ENCODE peak calls at places on chromosomes 1 and 21, in ten cellular contexts. R is left ventricle myocardium inferior; I is cardiac fibroblast; A is GM20000; U is astrocyte of the spinal cord; L is CD4-positive, alpha-beta T cell; K is uterus; M is mammary epithelial cell; P is tibial artery; N is MM.1S. C is an unnamed sample.

GRCh38 chr1:205581321-205581980 is 50.4 kb downstream of the ELK4 start:
- DNase-seq in R (no peak), I (no peak), A (no peak), U (no peak), L (no peak), K (no peak), M (no peak), P (no peak), N (no peak), C (no peak)

GRCh38 chr1:40627987-40628902 is 37.2 kb downstream of the RIMS3 start:
- DNase-seq in R (no peak), I (no peak), A (no peak), U (no peak), L (no peak), K (no peak), M (peak), P (no peak), N (no peak), C (no peak)

GRCh38 chr1:174008979-174009378 is 13.2 kb downstream of the RC3H1 start:
- DNase-seq in R (no peak), I (no peak), A (no peak), U (no peak), L (no peak), K (no peak), M (no peak), P (no peak), N (no peak), C (no peak)

GRCh38 chr1:160579216-160579701 is at the start of gene CD84:
- DNase-seq in R (no peak), I (no peak), A (no peak), U (no peak), L (no peak), K (no peak), M (no peak), P (no peak), N (no peak), C (no peak)

GRCh38 chr1:156076609-156077429 is 5.4 kb downstream of the MEX3A start:
- DNase-seq in R (peak), I (no peak), A (peak), U (no peak), L (no peak), K (peak), M (no peak), P (no peak), N (no peak), C (no peak)

GRCh38 chr1:17790383-17791054 is 35.4 kb downstream of the ACTL8 start:
- DNase-seq in R (no peak), I (no peak), A (no peak), U (no peak), L (no peak), K (no peak), M (no peak), P (no peak), N (no peak), C (no peak)

GRCh38 chr1:247173431-247173830 is 1.6 kb upstream of the ZNF124 start:
- DNase-seq in R (no peak), I (no peak), A (no peak), U (no peak), L (no peak), K (no peak), M (no peak), P (no peak), N (no peak), C (no peak)

GRCh38 chr1:112935474-112936289 is 20.3 kb downstream of the SLC16A1 start:
- DNase-seq in R (no peak), I (peak), A (no peak), U (peak), L (no peak), K (no peak), M (peak), P (no peak), N (no peak), C (no peak)

GRCh38 chr1:244100691-244101453 is 49.8 kb downstream of the ZBTB18 start:
- DNase-seq in R (no peak), I (no peak), A (no peak), U (peak), L (no peak), K (no peak), M (no peak), P (no peak), N (no peak), C (no peak)

GRCh38 chr1:107640207-107640606 is 324.8 kb downstream of the VAV3 start:
- DNase-seq in R (no peak), I (no peak), A (no peak), U (no peak), L (no peak), K (no peak), M (no peak), P (peak), N (no peak), C (no peak)

GRCh38 chr21:26001356-26001755 is 169.2 kb downstream of the APP start:
- DNase-seq in R (no peak), I (no peak), A (no peak), U (no peak), L (no peak), K (no peak), M (no peak), P (no peak), N (no peak), C (no peak)

GRCh38 chr1:230273141-230273710 is 152.9 kb downstream of the PGBD5 start:
- DNase-seq in R (no peak), I (no peak), A (no peak), U (no peak), L (no peak), K (peak), M (no peak), P (no peak), N (no peak), C (no peak)

GRCh38 chr1:181131255-181131901 is 42.9 kb downstream of the IER5 start:
- DNase-seq in R (no peak), I (no peak), A (peak), U (no peak), L (no peak), K (no peak), M (no peak), P (no peak), N (peak), C (no peak)

GRCh38 chr1:197081117-197081753 is 14.2 kb upstream of the F13B start:
- DNase-seq in R (no peak), I (no peak), A (no peak), U (no peak), L (no peak), K (no peak), M (no peak), P (no peak), N (no peak), C (no peak)

DNA sequence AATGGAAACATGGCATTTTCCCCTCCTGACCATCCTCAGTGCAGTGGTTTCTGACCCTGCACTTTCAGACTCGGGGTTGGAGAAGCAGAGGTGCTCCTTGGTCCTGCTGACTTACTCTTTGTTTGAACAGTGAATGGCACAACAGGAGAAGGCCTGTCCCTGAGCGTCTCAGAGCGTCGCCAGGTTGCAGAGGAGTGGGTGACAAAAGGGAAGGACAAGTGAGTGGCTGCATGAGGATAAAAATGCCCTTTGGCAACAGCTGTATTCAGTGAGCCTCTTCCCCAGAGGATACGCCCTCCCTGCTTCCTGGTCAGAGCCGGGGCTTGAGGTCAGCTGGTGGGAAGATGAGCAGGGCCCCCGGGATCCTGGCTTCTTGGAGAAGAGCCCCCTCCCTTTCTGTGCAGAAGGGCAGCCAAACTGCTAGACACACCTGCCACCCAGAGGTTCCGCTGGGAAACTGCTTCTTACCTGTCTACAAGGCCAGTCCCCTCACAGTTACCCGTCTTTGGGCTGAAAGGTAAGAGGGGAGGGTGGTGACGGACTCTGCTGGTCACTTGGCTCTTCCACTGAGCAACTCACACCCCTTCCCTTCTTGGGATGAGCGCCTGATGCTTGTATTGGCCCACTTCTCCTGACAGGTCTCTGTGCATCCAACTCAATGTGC is 16.6 kb downstream of the NPL start:
- DNase-seq in R (no peak), I (no peak), A (no peak), U (no peak), L (no peak), K (no peak), M (no peak), P (no peak), N (no peak), C (no peak)
- TF ChIP-seq CTCF in R (no peak), I (no peak), A (no peak), U (no peak), L (no peak), K (no peak), M (no peak), P (no peak), N (peak), C (no peak)

GRCh38 chr1:209537336-209538114 is 46.0 kb upstream of the CAMK1G start:
- DNase-seq in R (no peak), I (no peak), A (no peak), U (no peak), L (no peak), K (no peak), M (no peak), P (no peak), N (no peak), C (no peak)

GRCh38 chr1:209536843-209537242 is 46.7 kb upstream of the CAMK1G start:
- DNase-seq in R (no peak), I (no peak), A (no peak), U (no peak), L (no peak), K (no peak), M (no peak), P (no peak), N (no peak), C (no peak)

GRCh38 chr1:209529233-209529632 is 54.3 kb upstream of the CAMK1G start:
- DNase-seq in R (no peak), I (no peak), A (no peak), U (no peak), L (no peak), K (no peak), M (no peak), P (no peak), N (no peak), C (no peak)

GRCh38 chr1:209530990-209531389 is 52.5 kb upstream of the CAMK1G start:
- DNase-seq in R (no peak), I (peak), A (no peak), U (no peak), L (no peak), K (no peak), M (peak), P (no peak), N (no peak), C (no peak)

GRCh38 chr1:209534496-209535250 is 48.8 kb upstream of the CAMK1G start:
- DNase-seq in R (no peak), I (no peak), A (no peak), U (no peak), L (no peak), K (no peak), M (no peak), P (no peak), N (no peak), C (no peak)
- TF ChIP-seq CTCF in R (no peak), I (no peak), A (peak), U (no peak), L (no peak), K (no peak), M (no peak), P (no peak), N (no peak), C (no peak)

GRCh38 chr1:179293340-179294327 is at the start of gene SOAT1:
- DNase-seq in R (peak), I (peak), A (peak), U (peak), L (peak), K (peak), M (peak), P (peak), N (peak), C (peak)
- TF ChIP-seq CTCF in R (no peak), I (no peak), A (no peak), U (peak), L (no peak), K (no peak), M (no peak), P (no peak), N (peak), C (no peak)

DNA sequence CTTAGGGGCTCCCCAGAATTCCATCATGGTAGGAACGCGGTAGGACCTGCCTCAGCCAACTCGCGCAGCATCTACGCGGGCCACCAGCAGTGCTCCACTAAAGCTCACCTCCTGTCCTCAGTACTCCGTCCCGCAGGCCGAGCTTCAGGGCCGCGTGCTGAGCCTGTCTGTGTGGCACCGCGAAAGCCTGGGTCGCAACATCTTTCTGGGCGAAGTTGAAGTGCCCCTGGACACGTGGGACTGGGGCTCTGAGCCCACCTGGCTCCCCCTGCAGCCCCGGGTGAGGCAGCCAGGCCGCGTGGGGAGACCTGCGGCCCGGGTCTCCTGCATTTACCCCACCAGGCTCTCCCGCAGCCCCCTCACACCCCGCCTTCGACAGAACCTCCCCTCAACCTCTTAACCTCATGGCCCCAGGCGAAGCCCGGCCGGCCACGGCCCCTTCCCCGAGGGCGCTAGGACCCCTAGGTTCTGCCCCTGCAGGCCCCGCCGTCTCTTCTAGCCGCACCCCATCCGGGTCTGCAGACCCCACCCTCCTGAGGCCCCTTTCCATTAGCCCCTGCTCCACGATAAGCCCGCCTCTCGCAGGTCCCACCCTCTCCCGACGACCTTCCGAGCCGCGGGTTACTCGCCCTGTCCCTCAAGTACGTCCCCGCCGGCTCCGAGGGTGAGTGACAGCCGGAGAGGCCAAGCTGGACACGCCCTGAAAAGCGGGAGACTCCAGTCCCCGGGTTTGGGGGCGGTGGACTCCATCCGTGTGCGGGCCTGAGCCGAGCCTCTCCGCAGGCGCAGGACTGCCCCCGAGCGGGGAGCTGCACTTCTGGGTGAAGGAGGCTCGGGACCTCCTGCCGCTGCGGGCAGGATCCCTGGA is 9.1 kb downstream of the SYTL1 start:
- DNase-seq in R (peak), I (no peak), A (no peak), U (peak), L (no peak), K (no peak), M (no peak), P (no peak), N (no peak), C (no peak)
- TF ChIP-seq CTCF in R (peak), I (no peak), A (no peak), U (peak), L (no peak), K (no peak), M (no peak), P (no peak), N (no peak), C (peak)

GRCh38 chr1:145828368-145829016 is 4.5 kb downstream of the POLR3C start:
- DNase-seq in R (no peak), I (no peak), A (peak), U (no peak), L (no peak), K (no peak), M (no peak), P (no peak), N (no peak), C (no peak)

GRCh38 chr1:145824499-145824842 is 471 bp downstream of the POLR3C start:
- DNase-seq in R (no peak), I (no peak), A (no peak), U (peak), L (no peak), K (no peak), M (no peak), P (no peak), N (no peak), C (no peak)

GRCh38 chr1:145823565-145824498 is at the start of the genes POLR3C and RNF115:
- DNase-seq in R (peak), I (peak), A (peak), U (peak), L (peak), K (peak), M (peak), P (peak), N (peak), C (peak)

GRCh38 chr1:145827966-145828365 is 4.0 kb downstream of the POLR3C start:
- DNase-seq in R (no peak), I (no peak), A (no peak), U (no peak), L (no peak), K (no peak), M (no peak), P (no peak), N (no peak), C (no peak)

GRCh38 chr1:145826030-145826429 is 2.0 kb downstream of the POLR3C start:
- DNase-seq in R (no peak), I (no peak), A (no peak), U (no peak), L (no peak), K (no peak), M (no peak), P (no peak), N (no peak), C (no peak)
- TF ChIP-seq CTCF in R (no peak), I (no peak), A (no peak), U (no peak), L (no peak), K (no peak), M (no peak), P (no peak), N (peak), C (no peak)

DNA sequence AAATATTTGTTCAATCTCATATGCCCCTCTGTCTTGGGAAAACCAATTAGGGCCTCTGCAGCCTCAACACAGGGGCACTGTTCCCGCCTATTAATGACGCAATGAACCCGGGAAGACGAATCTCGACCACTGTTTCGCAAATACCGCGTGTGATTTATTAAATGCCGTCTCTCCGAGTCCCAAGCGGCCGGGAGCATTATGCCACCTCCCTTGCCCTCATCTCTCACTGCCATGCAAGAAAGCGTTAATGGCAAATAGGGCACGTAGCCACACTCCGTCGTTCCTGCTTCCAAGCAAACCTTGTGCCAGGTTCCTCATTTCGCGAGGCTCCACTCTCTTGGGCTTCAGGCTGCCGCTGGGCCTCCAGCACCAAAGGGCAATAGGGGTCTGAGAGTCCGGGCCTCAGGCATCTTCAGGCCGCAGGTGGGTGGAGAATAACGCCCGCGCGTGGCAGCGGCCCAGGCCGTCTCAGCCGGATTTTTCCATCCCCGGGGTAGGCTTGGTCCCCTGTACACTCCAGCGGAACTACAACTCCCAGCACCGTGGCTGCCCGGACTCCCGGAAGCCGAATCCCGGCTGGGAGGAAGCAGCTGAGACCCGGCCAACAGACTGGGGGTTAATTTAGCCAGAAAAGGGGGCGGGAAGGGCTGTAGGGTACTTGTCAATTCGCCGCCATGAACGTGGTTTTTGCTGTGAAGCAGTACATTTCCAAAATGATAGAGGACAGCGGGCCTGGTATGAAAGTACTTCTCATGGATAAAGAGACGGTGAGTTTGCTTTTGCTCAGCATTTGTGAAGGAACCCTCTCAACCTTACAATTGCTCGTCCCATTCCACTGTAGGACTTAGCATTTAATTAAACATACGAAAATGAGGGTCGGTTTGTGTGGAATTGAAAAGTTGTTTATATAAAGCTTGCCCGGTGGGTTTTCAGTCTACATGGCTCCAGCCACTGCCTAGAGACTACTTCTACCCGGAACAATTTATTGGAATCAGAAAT is at the start of gene VPS45:
- DNase-seq in R (peak), I (peak), A (peak), U (peak), L (peak), K (peak), M (peak), P (peak), N (peak), C (peak)
- TF ChIP-seq CTCF in R (peak), I (no peak), A (peak), U (no peak), L (no peak), K (no peak), M (no peak), P (no peak), N (peak), C (no peak)